ENCODE peak calls at places on chromosomes 6 and 20, in five cellular contexts. One of them, this sample, is unnamed.

GRCh38 chr6:72246926-72247325 is 360.6 kb downstream of the RIMS1 start:
- DNase-seq in PC-3: peak
- DNase-seq in HCT116: peak
- DNase-seq in neural progenitor cell: peak
- DNase-seq in GM23338: peak
- DNase-seq in this sample: no peak

GRCh38 chr20:14948416-14948815 is 611.0 kb upstream of the FLRT3 start:
- DNase-seq in PC-3: peak
- DNase-seq in HCT116: no peak
- DNase-seq in neural progenitor cell: peak
- DNase-seq in GM23338: no peak
- DNase-seq in this sample: no peak

GRCh38 chr6:45439459-45439858 is 61.7 kb upstream of the SUPT3H start:
- DNase-seq in GM23338: no peak
- DNase-seq in neural progenitor cell: no peak
- DNase-seq in PC-3: no peak
- DNase-seq in HCT116: no peak
- DNase-seq in this sample: no peak

GRCh38 chr20:10571313-10571815 is 102.4 kb downstream of the JAG1 start:
- DNase-seq in GM23338: no peak
- DNase-seq in PC-3: no peak
- DNase-seq in HCT116: no peak
- DNase-seq in neural progenitor cell: no peak
- DNase-seq in this sample: no peak

GRCh38 chr20:62052842-62053464 is 12.7 kb downstream of the TAF4 start:
- DNase-seq in HCT116: no peak
- DNase-seq in GM23338: no peak
- DNase-seq in PC-3: no peak
- DNase-seq in neural progenitor cell: no peak
- DNase-seq in this sample: no peak

GRCh38 chr6:12576389-12576788 is 140.2 kb upstream of the PHACTR1 start:
- DNase-seq in neural progenitor cell: no peak
- DNase-seq in GM23338: no peak
- DNase-seq in HCT116: no peak
- DNase-seq in PC-3: peak
- DNase-seq in this sample: peak

GRCh38 chr20:49028684-49029083 is 17.4 kb upstream of the CSE1L start:
- DNase-seq in GM23338: peak
- DNase-seq in HCT116: no peak
- DNase-seq in neural progenitor cell: peak
- DNase-seq in PC-3: peak
- DNase-seq in this sample: peak

GRCh38 chr20:44692932-44693476 is 22.2 kb upstream of the CCN5 start:
- DNase-seq in neural progenitor cell: no peak
- DNase-seq in PC-3: peak
- DNase-seq in HCT116: peak
- DNase-seq in GM23338: no peak
- DNase-seq in this sample: peak

GRCh38 chr20:18684775-18685174 is 96.9 kb downstream of the DTD1 start:
- DNase-seq in HCT116: no peak
- DNase-seq in neural progenitor cell: no peak
- DNase-seq in GM23338: no peak
- DNase-seq in PC-3: no peak
- DNase-seq in this sample: no peak

GRCh38 chr6:116387374-116387773 is 16.6 kb downstream of the DSE start:
- DNase-seq in PC-3: peak
- DNase-seq in HCT116: peak
- DNase-seq in neural progenitor cell: no peak
- DNase-seq in GM23338: no peak
- DNase-seq in this sample: peak

GRCh38 chr20:15706719-15707118 is 866.5 kb downstream of the KIF16B start:
- DNase-seq in PC-3: peak
- DNase-seq in GM23338: no peak
- DNase-seq in neural progenitor cell: no peak
- DNase-seq in HCT116: no peak
- DNase-seq in this sample: peak

GRCh38 chr6:118283759-118284158 is 264.3 kb upstream of the PLN start:
- DNase-seq in neural progenitor cell: peak
- DNase-seq in GM23338: peak
- DNase-seq in PC-3: peak
- DNase-seq in HCT116: peak
- DNase-seq in this sample: peak

GRCh38 chr6:149852180-149852579 is 12.0 kb downstream of the LRP11 start:
- DNase-seq in HCT116: no peak
- DNase-seq in GM23338: no peak
- DNase-seq in neural progenitor cell: no peak
- DNase-seq in PC-3: peak
- DNase-seq in this sample: peak

GRCh38 chr20:7137395-7138151 is 370.1 kb downstream of the BMP2 start:
- DNase-seq in neural progenitor cell: no peak
- DNase-seq in PC-3: no peak
- DNase-seq in GM23338: no peak
- DNase-seq in HCT116: no peak
- DNase-seq in this sample: no peak

GRCh38 chr6:36133148-36133547 is 2.8 kb downstream of the MAPK13 start:
- DNase-seq in HCT116: no peak
- DNase-seq in PC-3: no peak
- DNase-seq in GM23338: no peak
- DNase-seq in neural progenitor cell: no peak
- DNase-seq in this sample: no peak

GRCh38 chr6:159819932-159820640 is 20.0 kb downstream of the PNLDC1 start:
- DNase-seq in PC-3: no peak
- DNase-seq in GM23338: no peak
- DNase-seq in neural progenitor cell: peak
- DNase-seq in HCT116: no peak
- DNase-seq in this sample: no peak

GRCh38 chr20:1164871-1165270 is 19.9 kb downstream of the TMEM74B start:
- DNase-seq in HCT116: no peak
- DNase-seq in GM23338: no peak
- DNase-seq in neural progenitor cell: no peak
- DNase-seq in PC-3: no peak
- DNase-seq in this sample: no peak

GRCh38 chr20:1165521-1165920 is 19.3 kb downstream of the TMEM74B start:
- DNase-seq in PC-3: no peak
- DNase-seq in neural progenitor cell: no peak
- DNase-seq in GM23338: no peak
- DNase-seq in HCT116: no peak
- DNase-seq in this sample: no peak

GRCh38 chr20:1166963-1167720 is 17.6 kb downstream of the TMEM74B start:
- DNase-seq in GM23338: no peak
- DNase-seq in PC-3: no peak
- DNase-seq in HCT116: no peak
- DNase-seq in neural progenitor cell: no peak
- DNase-seq in this sample: no peak

GRCh38 chr20:1163653-1164052 is 21.1 kb downstream of the TMEM74B start:
- DNase-seq in PC-3: no peak
- DNase-seq in neural progenitor cell: no peak
- DNase-seq in GM23338: no peak
- DNase-seq in HCT116: no peak
- DNase-seq in this sample: no peak

DNA sequence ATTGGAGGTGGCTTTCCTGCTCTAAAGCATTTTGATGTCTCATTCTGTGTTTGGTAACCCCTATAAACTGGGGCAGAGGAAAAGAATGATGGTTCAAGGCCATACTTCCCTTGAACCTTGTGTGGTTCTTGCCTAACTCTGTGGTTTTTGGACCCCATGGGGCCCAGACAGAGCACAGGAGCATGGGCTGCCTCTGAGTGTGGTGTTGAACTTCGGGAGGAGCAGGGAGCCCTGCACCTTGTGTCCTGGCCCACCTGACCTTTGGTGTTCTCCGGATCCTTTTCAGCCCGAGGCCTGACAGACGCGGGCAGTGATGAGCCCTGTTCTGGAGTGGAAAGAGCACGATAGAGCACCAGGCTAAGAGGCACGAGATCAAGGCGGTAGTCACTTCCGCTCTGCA is 18.8 kb downstream of the TMEM74B start:
- DNase-seq in neural progenitor cell: no peak
- DNase-seq in GM23338: no peak
- DNase-seq in PC-3: no peak
- DNase-seq in HCT116: no peak
- DNase-seq in this sample: no peak
- TF ChIP-seq EZH2 in neural progenitor cell: no peak
- TF ChIP-seq EZH2 in GM23338: no peak
- TF ChIP-seq EZH2 in PC-3: no peak
- TF ChIP-seq EZH2 in HCT116: no peak
- TF ChIP-seq EZH2 in this sample: no peak

GRCh38 chr20:38982291-38982690 is 20.1 kb downstream of the DHX35 start:
- DNase-seq in HCT116: no peak
- DNase-seq in neural progenitor cell: no peak
- DNase-seq in GM23338: no peak
- DNase-seq in PC-3: peak
- DNase-seq in this sample: no peak
- TF ChIP-seq EZH2phosphoT487 in HCT116: no peak
- TF ChIP-seq EZH2phosphoT487 in neural progenitor cell: no peak
- TF ChIP-seq EZH2phosphoT487 in GM23338: no peak
- TF ChIP-seq EZH2phosphoT487 in PC-3: no peak
- TF ChIP-seq EZH2phosphoT487 in this sample: no peak

DNA sequence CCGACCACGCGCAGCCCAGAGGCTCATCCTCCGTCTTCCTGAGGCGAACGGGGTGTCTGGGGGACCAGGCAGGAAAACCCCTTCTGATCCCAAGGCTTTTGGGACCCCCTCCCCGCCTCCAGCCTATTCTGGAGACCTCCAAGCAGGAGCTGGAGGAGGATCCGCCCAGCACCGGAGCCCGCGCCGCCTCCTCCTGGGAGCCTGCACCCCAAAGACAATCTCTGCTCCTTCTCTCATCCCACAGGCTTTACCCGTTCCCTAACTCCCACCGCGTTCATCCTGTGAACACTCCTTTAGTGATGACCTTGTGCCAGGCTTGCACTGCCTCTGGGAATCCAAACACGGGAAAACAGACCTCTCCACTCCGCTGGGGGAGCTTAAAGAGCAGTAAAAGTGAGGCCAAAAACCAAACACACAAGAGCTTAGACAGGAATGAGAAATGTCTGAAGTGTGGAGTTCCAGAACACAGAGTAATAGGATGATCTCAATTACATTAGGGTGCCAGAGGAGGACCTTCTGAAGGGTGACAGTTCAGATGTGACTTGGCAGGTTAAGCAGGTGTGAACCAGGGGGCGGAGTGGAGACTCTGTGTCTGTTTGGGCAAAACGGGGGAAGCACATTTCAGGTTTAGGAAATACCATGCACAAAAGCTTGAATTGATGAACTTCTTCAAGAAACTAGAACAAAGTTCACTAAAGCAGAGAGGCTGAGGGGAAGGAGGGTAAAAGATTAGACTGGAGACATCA is 7.6 kb downstream of the HLA-DRB5 start:
- DNase-seq in HCT116: no peak
- DNase-seq in GM23338: no peak
- DNase-seq in PC-3: no peak
- DNase-seq in neural progenitor cell: peak
- DNase-seq in this sample: no peak
- TF ChIP-seq EZH2 in HCT116: no peak
- TF ChIP-seq EZH2 in GM23338: no peak
- TF ChIP-seq EZH2 in PC-3: no peak
- TF ChIP-seq EZH2 in neural progenitor cell: no peak
- TF ChIP-seq EZH2 in this sample: no peak

GRCh38 chr20:63596423-63596822 is 22.4 kb upstream of the HELZ2 start:
- DNase-seq in neural progenitor cell: no peak
- DNase-seq in HCT116: no peak
- DNase-seq in GM23338: no peak
- DNase-seq in PC-3: no peak
- DNase-seq in this sample: no peak

GRCh38 chr20:63592661-63593060 is 18.6 kb upstream of the HELZ2 start:
- DNase-seq in GM23338: no peak
- DNase-seq in HCT116: no peak
- DNase-seq in PC-3: no peak
- DNase-seq in neural progenitor cell: no peak
- DNase-seq in this sample: no peak

GRCh38 chr20:63595416-63596127 is 21.5 kb upstream of the HELZ2 start:
- DNase-seq in GM23338: no peak
- DNase-seq in HCT116: no peak
- DNase-seq in neural progenitor cell: no peak
- DNase-seq in PC-3: no peak
- DNase-seq in this sample: no peak

GRCh38 chr20:63591786-63592355 is 17.8 kb upstream of the HELZ2 start:
- DNase-seq in neural progenitor cell: no peak
- DNase-seq in HCT116: no peak
- DNase-seq in PC-3: no peak
- DNase-seq in GM23338: no peak
- DNase-seq in this sample: no peak

DNA sequence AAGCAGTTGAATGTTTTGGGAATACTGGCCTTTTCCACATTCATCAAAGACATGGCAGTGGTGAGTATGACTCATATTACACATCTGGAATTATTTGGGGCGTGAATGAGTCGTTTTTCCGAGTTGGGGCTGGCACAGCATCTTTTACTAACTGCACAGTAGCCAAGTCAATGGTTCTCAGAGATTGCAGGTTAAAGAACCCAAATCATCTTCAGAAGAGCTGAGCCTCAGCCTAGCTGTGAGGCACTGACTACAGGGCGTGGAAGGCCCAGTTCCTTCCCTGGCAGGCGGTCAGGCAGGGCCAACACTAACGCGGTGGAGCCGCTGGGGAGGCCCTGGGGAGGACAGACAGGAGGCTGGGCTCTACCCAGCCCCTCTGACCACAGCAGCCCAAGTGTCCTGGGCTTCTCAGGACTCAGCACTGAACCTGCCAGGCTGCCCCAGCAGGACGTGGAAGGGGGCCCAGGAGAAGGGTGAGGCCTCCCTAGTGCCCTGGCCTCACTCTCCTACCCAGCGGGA is 20.1 kb upstream of the HELZ2 start:
- DNase-seq in PC-3: peak
- DNase-seq in neural progenitor cell: no peak
- DNase-seq in HCT116: no peak
- DNase-seq in GM23338: no peak
- DNase-seq in this sample: peak
- TF ChIP-seq EZH2phosphoT487 in PC-3: no peak
- TF ChIP-seq EZH2phosphoT487 in neural progenitor cell: no peak
- TF ChIP-seq EZH2phosphoT487 in HCT116: no peak
- TF ChIP-seq EZH2phosphoT487 in GM23338: no peak
- TF ChIP-seq EZH2phosphoT487 in this sample: peak